ENCODE peak calls at places on chromosomes 7 and 10, in eight cellular contexts. M is kidney, N is IMR-90, B is MM.1S, V is fibroblast of lung, S is astrocyte, Q is HCT116, O is endodermal cell. K is an unnamed sample.

GRCh38 chr10:60606343-60607080 is 171.8 kb upstream of the CDK1 start:
- DNase-seq in M (no peak), N (peak), B (no peak), V (peak), S (peak), Q (no peak), O (no peak), K (no peak)

GRCh38 chr10:31669367-31669766 is 259.3 kb downstream of the ARHGAP12 start:
- DNase-seq in M (no peak), N (no peak), B (no peak), V (no peak), S (no peak), Q (no peak), O (no peak), K (no peak)

GRCh38 chr7:36076073-36076472 is 77.0 kb upstream of the EEPD1 start:
- DNase-seq in M (no peak), N (no peak), B (no peak), V (no peak), S (no peak), Q (no peak), O (no peak), K (no peak)

GRCh38 chr10:94066411-94066810 is 72.7 kb downstream of the PLCE1 start:
- DNase-seq in M (no peak), N (peak), B (peak), V (peak), S (peak), Q (no peak), O (peak), K (peak)

GRCh38 chr7:805261-805660 is 27.0 kb upstream of the SUN1 start:
- DNase-seq in M (peak), N (no peak), B (no peak), V (no peak), S (no peak), Q (no peak), O (no peak), K (no peak)

GRCh38 chr7:43876266-43876665 is 6.9 kb upstream of the MRPS24 start:
- DNase-seq in M (no peak), N (no peak), B (no peak), V (no peak), S (no peak), Q (no peak), O (no peak), K (no peak)

GRCh38 chr10:77889277-77889903 is 37.2 kb downstream of the DLG5 start:
- DNase-seq in M (peak), N (no peak), B (no peak), V (no peak), S (no peak), Q (peak), O (peak), K (peak)

GRCh38 chr10:597976-598375 is 91.5 kb downstream of the DIP2C start:
- DNase-seq in M (no peak), N (no peak), B (no peak), V (no peak), S (no peak), Q (no peak), O (no peak), K (no peak)

GRCh38 chr7:150778014-150778737 is 22.0 kb downstream of the TMEM176B start:
- DNase-seq in M (no peak), N (no peak), B (no peak), V (no peak), S (no peak), Q (peak), O (no peak), K (peak)

GRCh38 chr10:51832652-51833383 is 133.4 kb upstream of the CSTF2T start:
- DNase-seq in M (no peak), N (peak), B (no peak), V (peak), S (peak), Q (peak), O (no peak), K (peak)

GRCh38 chr7:28973591-28973990 is 15.5 kb upstream of the TRIL start:
- DNase-seq in M (no peak), N (no peak), B (no peak), V (no peak), S (no peak), Q (no peak), O (no peak), K (no peak)

GRCh38 chr7:90298145-90299038 is 22.7 kb downstream of the FAM237B start:
- DNase-seq in M (no peak), N (peak), B (peak), V (peak), S (peak), Q (peak), O (no peak), K (peak)

GRCh38 chr7:29642494-29643155 is 79.0 kb downstream of the PRR15 start:
- DNase-seq in M (no peak), N (no peak), B (no peak), V (peak), S (peak), Q (no peak), O (no peak), K (no peak)

GRCh38 chr10:59578013-59578412 is 131.6 kb downstream of the SLC16A9 start:
- DNase-seq in M (no peak), N (no peak), B (no peak), V (no peak), S (no peak), Q (no peak), O (no peak), K (no peak)

GRCh38 chr10:59900044-59900727 is 6.2 kb downstream of the CCDC6 start:
- DNase-seq in M (no peak), N (no peak), B (no peak), V (no peak), S (no peak), Q (no peak), O (no peak), K (no peak)

GRCh38 chr10:58305821-58306220 is 29.0 kb upstream of the UBE2D1 start:
- DNase-seq in M (no peak), N (no peak), B (no peak), V (no peak), S (no peak), Q (no peak), O (no peak), K (no peak)

GRCh38 chr7:142345817-142346216 is 88.0 kb upstream of the PRSS58 start:
- DNase-seq in M (peak), N (no peak), B (no peak), V (no peak), S (no peak), Q (no peak), O (no peak), K (no peak)

DNA sequence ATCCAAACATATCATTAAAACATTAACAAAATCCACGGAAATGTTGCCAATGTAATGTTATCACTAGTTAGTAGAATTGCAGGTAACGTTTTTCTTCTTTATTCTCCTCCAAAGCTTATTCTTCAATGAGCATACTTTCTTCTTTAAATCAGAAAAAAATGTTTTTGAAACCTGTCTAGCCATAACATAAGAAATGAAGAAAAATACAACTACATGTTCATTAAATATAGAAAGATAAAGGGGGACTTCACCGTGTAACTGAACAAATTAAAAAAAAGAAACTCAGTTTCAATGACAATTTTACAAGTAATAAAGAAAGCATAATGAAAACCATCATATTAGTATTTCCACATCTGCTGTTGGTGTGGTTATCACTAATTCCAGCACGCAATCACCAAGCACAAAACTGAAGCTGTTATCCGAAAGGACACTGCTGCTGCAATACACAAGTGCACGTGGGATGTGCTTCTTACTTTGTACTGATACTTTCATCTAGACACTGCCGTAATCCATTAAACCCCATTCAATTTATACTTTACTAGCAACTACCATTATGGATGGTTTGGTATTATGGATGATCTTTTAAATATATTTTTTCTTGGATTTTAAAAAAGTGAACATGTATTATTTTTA is 9.6 kb downstream of the ESYT2 start:
- DNase-seq in M (no peak), N (no peak), B (no peak), V (no peak), S (no peak), Q (no peak), O (no peak), K (no peak)
- H3K27ac ChIP-seq in M (no peak), N (peak), B (no peak), V (peak), S (peak), Q (peak), O (no peak), K (peak)

GRCh38 chr7:99270702-99271101 is 1.9 kb upstream of the MYH16 start:
- DNase-seq in M (no peak), N (no peak), B (no peak), V (no peak), S (no peak), Q (no peak), O (peak), K (no peak)
- TF ChIP-seq CTCF in M (no peak), N (no peak), B (no peak), V (no peak), S (no peak), Q (no peak), O (peak), K (no peak)

GRCh38 chr10:74823791-74824183 is 2.6 kb upstream of the KAT6B start:
- DNase-seq in M (no peak), N (peak), B (no peak), V (no peak), S (no peak), Q (no peak), O (no peak), K (peak)
- H3K9ac ChIP-seq in M (no peak), N (peak), B (no peak), V (no peak), S (no peak), Q (no peak), O (no peak), K (peak)

GRCh38 chr7:14760730-14761129 is 141.8 kb downstream of the DGKB start:
- DNase-seq in M (no peak), N (no peak), B (no peak), V (no peak), S (no peak), Q (no peak), O (no peak), K (peak)
- H3K27ac ChIP-seq in M (no peak), N (no peak), B (no peak), V (no peak), S (no peak), Q (no peak), O (no peak), K (peak)

GRCh38 chr10:119349341-119349740 is 142.0 kb downstream of the GRK5 start:
- DNase-seq in M (no peak), N (no peak), B (no peak), V (no peak), S (no peak), Q (no peak), O (no peak), K (no peak)

GRCh38 chr10:119347181-119347974 is 140.0 kb downstream of the GRK5 start:
- DNase-seq in M (no peak), N (no peak), B (no peak), V (no peak), S (no peak), Q (no peak), O (no peak), K (no peak)

GRCh38 chr10:119349937-119350513 is 142.7 kb downstream of the GRK5 start:
- DNase-seq in M (no peak), N (no peak), B (no peak), V (no peak), S (no peak), Q (no peak), O (no peak), K (no peak)

GRCh38 chr10:119348106-119348505 is 140.7 kb downstream of the GRK5 start:
- DNase-seq in M (no peak), N (no peak), B (no peak), V (no peak), S (no peak), Q (no peak), O (no peak), K (no peak)

GRCh38 chr10:119348516-119349240 is 141.3 kb downstream of the GRK5 start:
- DNase-seq in M (no peak), N (peak), B (no peak), V (peak), S (peak), Q (no peak), O (no peak), K (no peak)
- TF ChIP-seq CTCF in M (no peak), N (peak), B (no peak), V (peak), S (no peak), Q (no peak), O (peak), K (no peak)

GRCh38 chr7:144529269-144529926 is 125.9 kb upstream of the NOBOX start:
- DNase-seq in M (no peak), N (no peak), B (peak), V (no peak), S (no peak), Q (no peak), O (no peak), K (no peak)

GRCh38 chr7:144534655-144535395 is 131.3 kb upstream of the NOBOX start:
- DNase-seq in M (no peak), N (no peak), B (no peak), V (no peak), S (no peak), Q (no peak), O (no peak), K (no peak)

GRCh38 chr7:144531181-144531580 is 127.7 kb upstream of the NOBOX start:
- DNase-seq in M (no peak), N (no peak), B (no peak), V (no peak), S (no peak), Q (no peak), O (no peak), K (no peak)

DNA sequence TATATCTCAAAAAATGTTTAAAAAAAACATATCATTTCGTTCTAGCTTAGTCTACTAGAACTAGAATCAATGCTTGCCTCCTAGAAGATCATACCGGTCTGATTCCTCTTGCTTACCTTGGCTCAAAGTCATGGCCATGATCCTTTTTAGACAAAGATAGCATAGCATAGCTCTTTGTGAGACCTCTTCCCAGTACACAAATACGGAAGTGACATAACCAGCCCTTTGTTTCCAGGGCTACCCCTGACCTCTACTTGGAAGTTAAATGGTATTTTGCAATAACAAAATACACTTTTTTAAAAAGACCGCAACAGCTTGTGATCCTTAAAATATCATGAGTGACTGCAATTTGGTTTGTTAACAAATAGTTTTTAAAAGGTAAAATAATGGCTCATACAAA is 130.7 kb upstream of the NOBOX start:
- DNase-seq in M (no peak), N (no peak), B (no peak), V (no peak), S (no peak), Q (no peak), O (no peak), K (no peak)
- H3K9ac ChIP-seq in M (no peak), N (no peak), B (no peak), V (no peak), S (no peak), Q (no peak), O (no peak), K (no peak)

GRCh38 chr7:98400538-98401427 is at the start of gene BAIAP2L1:
- DNase-seq in M (peak), N (peak), B (peak), V (peak), S (peak), Q (peak), O (peak), K (peak)

GRCh38 chr7:98396768-98397167 is 4.1 kb downstream of the BAIAP2L1 start:
- DNase-seq in M (no peak), N (no peak), B (no peak), V (no peak), S (no peak), Q (no peak), O (no peak), K (no peak)

GRCh38 chr7:98399462-98399861 is 1.4 kb downstream of the BAIAP2L1 start:
- DNase-seq in M (no peak), N (peak), B (no peak), V (peak), S (peak), Q (no peak), O (no peak), K (peak)

GRCh38 chr7:98398567-98399372 is 2.1 kb downstream of the BAIAP2L1 start:
- DNase-seq in M (no peak), N (no peak), B (no peak), V (no peak), S (no peak), Q (no peak), O (no peak), K (peak)

DNA sequence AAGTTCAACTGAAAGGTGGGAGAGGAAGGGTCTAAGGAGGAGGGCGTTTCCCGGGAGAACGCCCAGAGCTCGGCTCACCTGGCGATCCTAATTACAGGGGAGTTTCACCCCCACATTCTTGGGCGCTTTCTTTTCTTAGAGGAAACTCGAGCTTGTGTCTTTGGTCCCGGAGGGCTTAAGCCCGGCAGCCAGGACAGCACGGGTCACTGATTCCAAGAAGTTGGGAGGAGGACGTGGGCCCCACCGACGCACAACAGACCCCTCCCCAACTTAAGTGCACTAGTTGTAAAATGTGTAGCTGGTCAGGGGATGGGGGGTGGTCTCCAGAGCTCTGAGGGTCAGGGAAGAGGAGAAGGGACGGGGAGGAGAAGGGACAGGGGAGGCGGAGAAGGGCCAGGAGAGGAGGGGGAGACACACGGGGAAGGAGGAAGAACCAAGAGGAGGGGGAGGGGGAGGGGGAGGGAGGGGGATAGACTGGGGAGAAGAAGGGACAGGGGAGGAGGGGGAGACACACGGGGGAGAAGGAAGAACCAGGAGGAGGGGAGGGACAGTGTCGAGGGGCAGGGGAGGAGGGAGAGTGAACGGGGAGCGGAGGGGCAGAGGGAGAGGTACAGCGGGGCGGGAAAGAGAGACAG is 870 bp downstream of the BAIAP2L1 start:
- DNase-seq in M (no peak), N (peak), B (no peak), V (peak), S (peak), Q (peak), O (peak), K (peak)
- H3K27ac ChIP-seq in M (peak), N (peak), B (no peak), V (no peak), S (peak), Q (peak), O (no peak), K (peak)

GRCh38 chr10:13613519-13613918 is 26.8 kb downstream of the PRPF18 start:
- DNase-seq in M (no peak), N (peak), B (no peak), V (peak), S (peak), Q (no peak), O (no peak), K (peak)
- TF ChIP-seq CTCF in M (peak), N (peak), B (no peak), V (peak), S (peak), Q (no peak), O (peak), K (peak)